ENCODE peak calls at places on chromosomes 2 and 18, in six cellular contexts. G is adrenal gland, Q is heart left ventricle, H is iPS DF 6.9, J is A549, B is right atrium auricular region. T is an unnamed sample.

GRCh38 chr2:173196080-173196479 is 120.4 kb downstream of the MAP3K20 start:
- DNase-seq in G (no peak), Q (no peak), H (no peak), J (no peak), B (no peak), T (no peak)

GRCh38 chr2:71608034-71608433 is 154.7 kb downstream of the DYSF start:
- DNase-seq in G (peak; percentile 4), Q (peak; percentile 10), H (no peak), J (no peak), B (peak; percentile 40), T (no peak)

GRCh38 chr2:69545477-69545932 is 98.0 kb downstream of the AAK1 start:
- DNase-seq in G (no peak), Q (no peak), H (no peak), J (no peak), B (no peak), T (no peak)

GRCh38 chr2:169983506-169983905 is 156.3 kb downstream of the UBR3 start:
- DNase-seq in G (no peak), Q (no peak), H (no peak), J (no peak), B (no peak), T (no peak)

GRCh38 chr2:45458909-45459563 is 152.0 kb downstream of the SRBD1 start:
- DNase-seq in G (peak; percentile 29), Q (peak; percentile 18), H (no peak), J (peak; percentile 33), B (peak; percentile 58), T (peak; percentile 48)

GRCh38 chr18:47901624-47902362 is 28.7 kb downstream of the SMAD2 start:
- DNase-seq in G (no peak), Q (no peak), H (no peak), J (no peak), B (no peak), T (no peak)

GRCh38 chr2:158742536-158742935 is 52.6 kb upstream of the DAPL1 start:
- DNase-seq in G (no peak), Q (no peak), H (no peak), J (no peak), B (no peak), T (no peak)

GRCh38 chr2:70014959-70015358 is 53.5 kb upstream of the ASPRV1 start:
- DNase-seq in G (no peak), Q (no peak), H (no peak), J (no peak), B (no peak), T (no peak)

GRCh38 chr2:189581354-189582139 is 961 bp upstream of the SLC40A1 start:
- DNase-seq in G (peak; percentile 30), Q (peak; percentile 20), H (no peak), J (no peak), B (no peak), T (no peak)

DNA sequence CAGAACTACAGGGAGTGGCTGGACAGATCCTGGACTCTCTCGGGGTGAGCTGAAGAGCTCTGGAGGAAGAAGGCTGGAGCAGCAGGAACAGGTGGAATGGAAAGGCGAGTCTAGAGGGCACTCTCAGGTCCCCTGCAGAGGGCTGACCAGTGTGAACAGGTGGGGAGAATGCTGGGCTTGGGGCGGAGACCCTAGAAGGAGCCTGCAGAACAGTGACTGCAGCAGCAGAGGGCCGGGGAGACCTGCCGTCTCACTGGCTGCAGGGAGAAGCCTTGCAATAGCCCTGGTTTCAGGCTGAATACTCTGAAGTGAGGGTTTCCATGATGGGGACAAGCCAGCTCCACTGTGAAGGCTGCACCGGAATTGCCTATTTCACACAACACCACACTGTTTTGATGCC is 626.7 kb upstream of the SALL3 start:
- DNase-seq in G (no peak), Q (no peak), H (peak; percentile 22), J (no peak), B (no peak), T (no peak)
- H3K4me3 ChIP-seq in G (no peak overlapping the region), Q (no peak overlapping the region), H (no peak overlapping the region), J (no peak overlapping the region), B (no peak overlapping the region), T (no peak overlapping the region)

GRCh38 chr18:49492694-49493033 is 5.6 kb upstream of the C18orf32 start:
- DNase-seq in G (no peak), Q (no peak), H (no peak), J (no peak), B (no peak), T (no peak)

GRCh38 chr18:49491857-49492693 is 5.0 kb upstream of the C18orf32 start:
- DNase-seq in G (peak; percentile 94), Q (peak; percentile 92), H (peak; percentile 99), J (peak; percentile 87), B (peak; percentile 95), T (peak; percentile 94)

GRCh38 chr18:49487711-49488310 is 777 bp upstream of the C18orf32 start:
- DNase-seq in G (no peak), Q (no peak), H (no peak), J (no peak), B (no peak), T (no peak)

GRCh38 chr18:49491534-49491856 is 4.5 kb upstream of the C18orf32 start:
- DNase-seq in G (no peak), Q (no peak), H (no peak), J (no peak), B (no peak), T (no peak)

GRCh38 chr18:49490246-49490762 is 3.3 kb upstream of the C18orf32 start:
- DNase-seq in G (no peak), Q (no peak), H (no peak), J (no peak), B (no peak), T (no peak)
- H3K27ac ChIP-seq in G (no peak overlapping the region), Q (no peak overlapping the region), H (no peak overlapping the region), J (peak overlapping the region; percentile 97), B (peak overlapping the region; percentile 21), T (no peak overlapping the region)

GRCh38 chr2:222338374-222338773 is 39.6 kb upstream of the PAX3 start:
- DNase-seq in G (no peak), Q (no peak), H (no peak), J (no peak), B (no peak), T (no peak)
- H3K4me3 ChIP-seq in G (no peak overlapping the region), Q (no peak overlapping the region), H (no peak overlapping the region), J (no peak overlapping the region), B (no peak overlapping the region), T (no peak overlapping the region)

GRCh38 chr2:237474511-237474911 is 12.5 kb upstream of the MLPH start:
- DNase-seq in G (peak; percentile 22), Q (peak; percentile 62), H (no peak), J (no peak), B (no peak), T (no peak)
- H3K27ac ChIP-seq in G (no peak overlapping the region), Q (peak overlapping the region; percentile 89), H (no peak overlapping the region), J (peak overlapping the region; percentile 95), B (peak overlapping the region; percentile 96), T (peak overlapping the region; percentile 89)

GRCh38 chr2:174546519-174547506 is 50.8 kb downstream of the WIPF1 start:
- DNase-seq in G (peak; percentile 17), Q (no peak), H (peak; percentile 22), J (no peak), B (no peak), T (no peak)
- H3K4me3 ChIP-seq in G (no peak overlapping the region), Q (no peak overlapping the region), H (no peak overlapping the region), J (no peak overlapping the region), B (no peak overlapping the region), T (no peak overlapping the region)

GRCh38 chr2:165192729-165193128 is 11.1 kb downstream of the SCN3A start:
- DNase-seq in G (no peak), Q (no peak), H (no peak), J (no peak), B (no peak), T (no peak)
- H3K27ac ChIP-seq in G (no peak overlapping the region), Q (no peak overlapping the region), H (no peak overlapping the region), J (no peak overlapping the region), B (no peak overlapping the region), T (no peak overlapping the region)

GRCh38 chr2:239439383-239440315 is 38.8 kb upstream of the HDAC4 start:
- DNase-seq in G (no peak), Q (no peak), H (no peak), J (no peak), B (peak; percentile 28), T (no peak)

GRCh38 chr2:239442192-239442591 is 41.4 kb upstream of the HDAC4 start:
- DNase-seq in G (no peak), Q (no peak), H (no peak), J (no peak), B (no peak), T (no peak)

GRCh38 chr2:239440511-239440959 is 39.7 kb upstream of the HDAC4 start:
- DNase-seq in G (no peak), Q (no peak), H (no peak), J (no peak), B (peak; percentile 58), T (no peak)

GRCh38 chr2:239441724-239442123 is 40.9 kb upstream of the HDAC4 start:
- DNase-seq in G (no peak), Q (no peak), H (no peak), J (no peak), B (peak; percentile 21), T (no peak)

DNA sequence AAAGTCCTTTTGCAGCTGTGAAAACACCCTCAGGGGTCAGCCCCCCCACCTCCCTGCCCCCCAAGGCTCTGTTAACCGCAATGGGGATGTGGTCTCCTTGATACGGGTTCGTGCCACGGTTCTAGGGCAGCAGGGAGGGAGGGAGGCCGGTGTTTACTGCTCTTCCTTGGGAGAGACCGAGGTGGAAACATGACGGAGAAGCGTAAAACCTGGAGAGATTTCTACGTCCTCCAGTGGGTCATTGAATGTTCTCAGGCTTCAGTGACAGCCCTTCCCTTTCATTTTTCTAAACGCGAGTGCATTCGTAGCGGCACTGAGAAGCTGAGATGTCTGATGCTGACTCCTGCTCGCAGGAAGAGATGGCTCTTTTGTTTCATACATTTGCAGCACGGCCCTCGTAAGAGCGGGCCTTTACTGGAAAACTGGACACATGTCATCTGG is 40.5 kb upstream of the HDAC4 start:
- DNase-seq in G (no peak), Q (no peak), H (no peak), J (no peak), B (peak; percentile 53), T (no peak)
- H3K4me3 ChIP-seq in G (no peak overlapping the region), Q (no peak overlapping the region), H (no peak overlapping the region), J (no peak overlapping the region), B (peak overlapping the region; percentile 10), T (no peak overlapping the region)

T was measured in lung.